ENCODE peak calls at places on chromosomes 2 and 18, in seven cellular contexts. N is CD4-positive, alpha-beta T cell; A is sigmoid colon; Z is endodermal cell; H is heart right ventricle; O is hepatocyte; I is SK-N-MC. K is an unnamed sample.

GRCh38 chr2:33168425-33168824 is 221.7 kb downstream of the LTBP1 start:
- DNase-seq in N (no peak), A (no peak), Z (no peak), H (no peak), O (no peak), I (no peak), K (no peak)

GRCh38 chr18:72206814-72207213 is 337.3 kb downstream of the CBLN2 start:
- DNase-seq in N (no peak), A (no peak), Z (no peak), H (no peak), O (no peak), I (peak; percentile 48), K (no peak)

GRCh38 chr18:63970803-63971191 is 916 bp downstream of the SERPINB8 start:
- DNase-seq in N (no peak), A (peak; percentile 69), Z (peak; percentile 76), H (peak; percentile 28), O (peak; percentile 78), I (no peak), K (no peak)

GRCh38 chr2:239727182-239727775 is 297.9 kb downstream of the NDUFA10 start:
- DNase-seq in N (no peak), A (peak; percentile 50), Z (peak; percentile 42), H (no peak), O (no peak), I (no peak), K (no peak)

GRCh38 chr2:110770696-110771425 is 38.5 kb downstream of the ACOXL start:
- DNase-seq in N (no peak), A (no peak), Z (peak; percentile 82), H (peak; percentile 34), O (peak; percentile 42), I (no peak), K (no peak)

GRCh38 chr2:183868707-183869106 is 729.6 kb upstream of the ZNF804A start:
- DNase-seq in N (no peak), A (no peak), Z (no peak), H (no peak), O (no peak), I (peak; percentile 37), K (no peak)

GRCh38 chr2:138827426-138828054 is 47.4 kb upstream of the NXPH2 start:
- DNase-seq in N (no peak), A (no peak), Z (peak; percentile 62), H (no peak), O (peak; percentile 75), I (peak; percentile 79), K (no peak)

GRCh38 chr2:7861910-7862702 is 819.8 kb upstream of the ID2 start:
- DNase-seq in N (no peak), A (no peak), Z (peak; percentile 41), H (no peak), O (no peak), I (no peak), K (no peak)

GRCh38 chr2:236853558-236853957 is 232.1 kb upstream of the COPS8 start:
- DNase-seq in N (no peak), A (no peak), Z (peak; percentile 56), H (peak; percentile 34), O (no peak), I (no peak), K (no peak)

GRCh38 chr2:128442891-128443302 is 124.2 kb upstream of the HS6ST1 start:
- DNase-seq in N (no peak), A (peak; percentile 65), Z (peak; percentile 75), H (no peak), O (no peak), I (no peak), K (no peak)

GRCh38 chr2:197993363-197993762 is 189.0 kb downstream of the PLCL1 start:
- DNase-seq in N (no peak), A (no peak), Z (no peak), H (no peak), O (no peak), I (no peak), K (no peak)

GRCh38 chr2:180004731-180005130 is 2.4 kb downstream of the CWC22 start:
- DNase-seq in N (no peak), A (no peak), Z (no peak), H (no peak), O (no peak), I (no peak), K (no peak)

GRCh38 chr18:45733535-45733934 is 9.6 kb downstream of the SLC14A1 start:
- DNase-seq in N (no peak), A (no peak), Z (peak; percentile 82), H (no peak), O (no peak), I (no peak), K (no peak)

GRCh38 chr18:48072428-48073204 is 142.2 kb upstream of the SMAD2 start:
- DNase-seq in N (no peak), A (no peak), Z (no peak), H (peak; percentile 27), O (no peak), I (no peak), K (no peak)

GRCh38 chr2:26477126-26477910 is 606 bp downstream of the OTOF start:
- DNase-seq in N (no peak), A (no peak), Z (peak; percentile 60), H (no peak), O (no peak), I (no peak), K (no peak)

GRCh38 chr18:51162617-51163016 is 34.9 kb downstream of the MEX3C start:
- DNase-seq in N (no peak), A (no peak), Z (no peak), H (no peak), O (no peak), I (no peak), K (no peak)

GRCh38 chr2:42513252-42513918 is 19.6 kb upstream of the KCNG3 start:
- DNase-seq in N (no peak), A (no peak), Z (peak; percentile 83), H (peak; percentile 9), O (peak; percentile 72), I (no peak), K (no peak)

GRCh38 chr2:85666435-85666924 is 1.5 kb downstream of the SFTPB start:
- DNase-seq in N (no peak), A (peak; percentile 68), Z (no peak), H (no peak), O (no peak), I (no peak), K (peak; percentile 27)

GRCh38 chr2:85665264-85665937 is 2.6 kb downstream of the SFTPB start:
- DNase-seq in N (no peak), A (peak; percentile 42), Z (no peak), H (no peak), O (no peak), I (no peak), K (no peak)

GRCh38 chr2:85667561-85668008 is 414 bp downstream of the SFTPB start:
- DNase-seq in N (no peak), A (peak; percentile 22), Z (no peak), H (no peak), O (no peak), I (no peak), K (no peak)

GRCh38 chr2:85666937-85667336 is 1.1 kb downstream of the SFTPB start:
- DNase-seq in N (no peak), A (peak; percentile 46), Z (no peak), H (no peak), O (no peak), I (no peak), K (no peak)

GRCh38 chr2:85666016-85666415 is 2.0 kb downstream of the SFTPB start:
- DNase-seq in N (no peak), A (no peak), Z (no peak), H (no peak), O (no peak), I (no peak), K (no peak)
- H3K27ac ChIP-seq in N (no peak overlapping the region), A (no peak overlapping the region), Z (no peak overlapping the region), H (no peak overlapping the region), O (no peak overlapping the region), I (no peak overlapping the region), K (no peak overlapping the region)

GRCh38 chr2:206232287-206233035 is 42.0 kb upstream of the ZDBF2 start:
- DNase-seq in N (no peak), A (no peak), Z (no peak), H (no peak), O (no peak), I (no peak), K (no peak)

GRCh38 chr2:206230060-206230890 is 44.2 kb upstream of the ZDBF2 start:
- DNase-seq in N (no peak), A (no peak), Z (peak; percentile 84), H (no peak), O (peak; percentile 8), I (peak; percentile 73), K (no peak)

GRCh38 chr2:206225435-206226232 is 48.8 kb upstream of the ZDBF2 start:
- DNase-seq in N (no peak), A (no peak), Z (no peak), H (no peak), O (no peak), I (no peak), K (no peak)

GRCh38 chr2:206231669-206232286 is 42.7 kb upstream of the ZDBF2 start:
- DNase-seq in N (no peak), A (no peak), Z (no peak), H (no peak), O (no peak), I (no peak), K (no peak)

DNA sequence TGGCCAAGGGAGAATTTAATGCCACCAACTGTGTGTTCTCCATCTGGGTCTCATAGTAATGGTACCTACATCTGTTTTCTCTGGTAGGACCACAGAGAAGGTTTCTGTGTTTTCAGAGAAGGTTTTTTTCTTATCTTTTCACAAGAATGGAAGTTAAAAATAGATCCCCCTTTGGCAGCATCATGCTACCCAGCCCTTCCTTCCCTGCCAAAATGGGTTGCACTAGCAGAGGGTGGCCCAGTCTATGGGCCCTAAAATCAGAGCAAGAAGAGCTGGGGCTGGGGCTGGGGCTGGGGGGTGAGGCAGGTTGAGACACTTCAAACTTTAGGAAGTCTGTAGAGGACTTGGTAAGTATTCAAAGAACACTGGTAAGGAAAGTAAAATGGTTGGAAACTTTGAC is 44.8 kb upstream of the ZDBF2 start:
- DNase-seq in N (no peak), A (no peak), Z (no peak), H (no peak), O (no peak), I (no peak), K (no peak)
- H3K27ac ChIP-seq in N (no peak overlapping the region), A (no peak overlapping the region), Z (no peak overlapping the region), H (no peak overlapping the region), O (no peak overlapping the region), I (peak overlapping the region; percentile 87), K (no peak overlapping the region)

GRCh38 chr18:22841840-22842239 is 91.3 kb upstream of the RBBP8 start:
- DNase-seq in N (no peak), A (no peak), Z (no peak), H (no peak), O (no peak), I (no peak), K (no peak)
- H3K27ac ChIP-seq in N (no peak overlapping the region), A (no peak overlapping the region), Z (no peak overlapping the region), H (no peak overlapping the region), O (no peak overlapping the region), I (no peak overlapping the region), K (no peak overlapping the region)

GRCh38 chr2:144426355-144426754 is 93.6 kb downstream of the ZEB2 start:
- DNase-seq in N (no peak), A (no peak), Z (no peak), H (no peak), O (no peak), I (no peak), K (no peak)

GRCh38 chr2:144430722-144431163 is 89.2 kb downstream of the ZEB2 start:
- DNase-seq in N (no peak), A (peak; percentile 80), Z (no peak), H (peak; percentile 35), O (peak; percentile 60), I (no peak), K (no peak)

GRCh38 chr2:144429396-144430112 is 90.4 kb downstream of the ZEB2 start:
- DNase-seq in N (no peak), A (no peak), Z (no peak), H (no peak), O (no peak), I (no peak), K (no peak)

GRCh38 chr2:144424559-144425240 is 95.2 kb downstream of the ZEB2 start:
- DNase-seq in N (no peak), A (no peak), Z (no peak), H (no peak), O (no peak), I (no peak), K (no peak)

GRCh38 chr2:144426981-144427479 is 92.9 kb downstream of the ZEB2 start:
- DNase-seq in N (no peak), A (no peak), Z (no peak), H (no peak), O (peak; percentile 39), I (no peak), K (no peak)
- H3K27ac ChIP-seq in N (no peak overlapping the region), A (peak overlapping the region; percentile 23), Z (no peak overlapping the region), H (peak overlapping the region; percentile 43), O (peak overlapping the region; percentile 22), I (peak overlapping the region; percentile 59), K (peak overlapping the region; percentile 81)

K was measured in substantia nigra.